ENCODE peak calls at places on chromosome 14, in four cellular contexts. One of them, this sample, is unnamed.

GRCh38 chr14:68794856-68795601 is 2.2 kb upstream of the ZFP36L1 start:
- DNase-seq in astrocyte of the spinal cord: peak
- DNase-seq in PC-3: peak
- DNase-seq in foreskin fibroblast: peak
- DNase-seq in this sample: peak

GRCh38 chr14:80714489-80714888 is 227.0 kb downstream of the CEP128 start:
- DNase-seq in astrocyte of the spinal cord: no peak
- DNase-seq in PC-3: no peak
- DNase-seq in foreskin fibroblast: no peak
- DNase-seq in this sample: no peak

GRCh38 chr14:103894034-103894722 is 34.1 kb upstream of the TDRD9 start:
- DNase-seq in astrocyte of the spinal cord: no peak
- DNase-seq in PC-3: no peak
- DNase-seq in foreskin fibroblast: no peak
- DNase-seq in this sample: no peak

GRCh38 chr14:45526715-45527549 is 273.9 kb upstream of the MIS18BP1 start:
- DNase-seq in astrocyte of the spinal cord: no peak
- DNase-seq in PC-3: peak
- DNase-seq in foreskin fibroblast: no peak
- DNase-seq in this sample: peak

GRCh38 chr14:33120341-33120740 is 181.7 kb downstream of the NPAS3 start:
- DNase-seq in astrocyte of the spinal cord: peak
- DNase-seq in PC-3: peak
- DNase-seq in foreskin fibroblast: peak
- DNase-seq in this sample: peak

GRCh38 chr14:26538176-26538575 is 59.7 kb downstream of the NOVA1 start:
- DNase-seq in astrocyte of the spinal cord: no peak
- DNase-seq in PC-3: no peak
- DNase-seq in foreskin fibroblast: no peak
- DNase-seq in this sample: no peak

GRCh38 chr14:96592591-96593388 is 90.6 kb downstream of the PAPOLA start:
- DNase-seq in astrocyte of the spinal cord: peak
- DNase-seq in PC-3: no peak
- DNase-seq in foreskin fibroblast: peak
- DNase-seq in this sample: peak

GRCh38 chr14:52015411-52016030 is 26.2 kb downstream of the RTRAF start:
- DNase-seq in astrocyte of the spinal cord: peak
- DNase-seq in PC-3: peak
- DNase-seq in foreskin fibroblast: peak
- DNase-seq in this sample: peak

GRCh38 chr14:77979666-77980351 is 179.9 kb downstream of the ADCK1 start:
- DNase-seq in astrocyte of the spinal cord: peak
- DNase-seq in PC-3: peak
- DNase-seq in foreskin fibroblast: no peak
- DNase-seq in this sample: peak
- TF ChIP-seq CTCF in astrocyte of the spinal cord: no peak
- TF ChIP-seq CTCF in PC-3: no peak
- TF ChIP-seq CTCF in foreskin fibroblast: no peak
- TF ChIP-seq CTCF in this sample: peak

GRCh38 chr14:21332950-21333349 is 50.9 kb downstream of the SUPT16H start:
- DNase-seq in astrocyte of the spinal cord: no peak
- DNase-seq in PC-3: no peak
- DNase-seq in foreskin fibroblast: no peak
- DNase-seq in this sample: no peak

GRCh38 chr14:21326972-21327371 is 47.1 kb downstream of the RPGRIP1 start:
- DNase-seq in astrocyte of the spinal cord: no peak
- DNase-seq in PC-3: no peak
- DNase-seq in foreskin fibroblast: peak
- DNase-seq in this sample: no peak
- TF ChIP-seq CTCF in astrocyte of the spinal cord: no peak
- TF ChIP-seq CTCF in PC-3: no peak
- TF ChIP-seq CTCF in foreskin fibroblast: no peak
- TF ChIP-seq CTCF in this sample: no peak

GRCh38 chr14:73761621-73762355 is 47.6 kb upstream of the PNMA1 start:
- DNase-seq in astrocyte of the spinal cord: no peak
- DNase-seq in PC-3: no peak
- DNase-seq in foreskin fibroblast: no peak
- DNase-seq in this sample: no peak

GRCh38 chr14:73760598-73761586 is 46.7 kb upstream of the PNMA1 start:
- DNase-seq in astrocyte of the spinal cord: no peak
- DNase-seq in PC-3: no peak
- DNase-seq in foreskin fibroblast: no peak
- DNase-seq in this sample: no peak

GRCh38 chr14:73758392-73759182 is 44.4 kb upstream of the PNMA1 start:
- DNase-seq in astrocyte of the spinal cord: peak
- DNase-seq in PC-3: peak
- DNase-seq in foreskin fibroblast: peak
- DNase-seq in this sample: peak

GRCh38 chr14:73759183-73759713 is 45.1 kb upstream of the PNMA1 start:
- DNase-seq in astrocyte of the spinal cord: peak
- DNase-seq in PC-3: peak
- DNase-seq in foreskin fibroblast: peak
- DNase-seq in this sample: peak

GRCh38 chr14:73759714-73760597 is 45.8 kb upstream of the PNMA1 start:
- DNase-seq in astrocyte of the spinal cord: peak
- DNase-seq in PC-3: peak
- DNase-seq in foreskin fibroblast: peak
- DNase-seq in this sample: peak
- TF ChIP-seq CTCF in astrocyte of the spinal cord: no peak
- TF ChIP-seq CTCF in PC-3: no peak
- TF ChIP-seq CTCF in foreskin fibroblast: no peak
- TF ChIP-seq CTCF in this sample: no peak

GRCh38 chr14:73468808-73469386 is 10.6 kb upstream of the NUMB start:
- DNase-seq in astrocyte of the spinal cord: no peak
- DNase-seq in PC-3: no peak
- DNase-seq in foreskin fibroblast: no peak
- DNase-seq in this sample: no peak

GRCh38 chr14:73463411-73463810 is 5.1 kb upstream of the NUMB start:
- DNase-seq in astrocyte of the spinal cord: peak
- DNase-seq in PC-3: peak
- DNase-seq in foreskin fibroblast: peak
- DNase-seq in this sample: peak

GRCh38 chr14:73467800-73468199 is 9.5 kb upstream of the NUMB start:
- DNase-seq in astrocyte of the spinal cord: no peak
- DNase-seq in PC-3: no peak
- DNase-seq in foreskin fibroblast: peak
- DNase-seq in this sample: no peak

GRCh38 chr14:73465833-73466532 is 7.6 kb upstream of the NUMB start:
- DNase-seq in astrocyte of the spinal cord: no peak
- DNase-seq in PC-3: peak
- DNase-seq in foreskin fibroblast: peak
- DNase-seq in this sample: no peak

DNA sequence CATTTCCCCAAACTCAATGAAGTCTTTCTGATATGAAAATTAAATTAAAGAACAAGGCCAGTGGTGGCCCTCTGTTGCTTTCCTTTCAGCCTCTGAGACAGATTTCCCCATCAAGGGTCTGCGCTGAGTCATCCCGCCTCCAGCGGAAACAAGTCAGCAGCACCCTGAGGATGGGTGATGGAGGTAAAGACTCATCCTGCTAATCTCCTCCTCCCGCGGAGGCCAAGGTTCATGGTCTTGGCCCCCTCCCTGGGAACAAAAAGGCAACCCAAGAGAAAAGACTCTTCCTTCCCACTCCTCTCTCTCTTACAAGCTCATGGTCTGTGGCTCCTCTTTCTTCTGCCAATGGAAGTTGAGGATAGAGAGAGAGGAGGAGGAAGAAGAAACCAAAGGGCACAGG is 9.0 kb upstream of the NUMB start:
- DNase-seq in astrocyte of the spinal cord: peak
- DNase-seq in PC-3: no peak
- DNase-seq in foreskin fibroblast: no peak
- DNase-seq in this sample: no peak
- TF ChIP-seq CTCF in astrocyte of the spinal cord: no peak
- TF ChIP-seq CTCF in PC-3: no peak
- TF ChIP-seq CTCF in foreskin fibroblast: no peak
- TF ChIP-seq CTCF in this sample: no peak

GRCh38 chr14:24238527-24239037 is 3.8 kb downstream of the TINF2 start:
- DNase-seq in astrocyte of the spinal cord: no peak
- DNase-seq in PC-3: no peak
- DNase-seq in foreskin fibroblast: no peak
- DNase-seq in this sample: no peak

GRCh38 chr14:24236689-24237462 is 4.1 kb downstream of the GMPR2 start:
- DNase-seq in astrocyte of the spinal cord: no peak
- DNase-seq in PC-3: no peak
- DNase-seq in foreskin fibroblast: no peak
- DNase-seq in this sample: no peak

GRCh38 chr14:24238123-24238522 is 4.3 kb downstream of the TINF2 start:
- DNase-seq in astrocyte of the spinal cord: no peak
- DNase-seq in PC-3: peak
- DNase-seq in foreskin fibroblast: peak
- DNase-seq in this sample: no peak

GRCh38 chr14:24235804-24236688 is 3.3 kb downstream of the GMPR2 start:
- DNase-seq in astrocyte of the spinal cord: no peak
- DNase-seq in PC-3: no peak
- DNase-seq in foreskin fibroblast: no peak
- DNase-seq in this sample: no peak

DNA sequence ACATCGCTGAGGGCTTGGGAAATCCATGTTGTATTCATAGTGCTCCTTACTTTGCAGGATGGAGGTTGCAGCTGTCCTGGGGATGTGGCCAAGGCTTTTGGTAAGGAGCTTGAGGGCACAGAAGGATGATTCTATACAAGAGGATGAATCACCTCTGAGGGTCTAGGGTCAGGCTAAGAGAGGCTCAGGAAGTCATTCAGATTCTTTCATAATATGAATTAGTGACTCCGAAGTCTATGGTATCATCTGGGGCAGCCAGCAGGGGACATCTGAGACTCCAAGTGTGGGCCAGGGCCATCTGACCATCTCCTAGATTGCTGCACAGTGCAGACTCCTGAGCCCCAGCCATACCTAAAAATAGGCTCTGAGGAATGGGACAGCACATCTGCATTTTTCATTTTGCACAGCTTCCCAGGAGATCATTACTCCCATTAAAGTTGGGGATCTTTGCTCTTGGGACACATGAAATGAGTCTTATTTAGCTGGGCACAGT is 4.8 kb downstream of the GMPR2 start:
- DNase-seq in astrocyte of the spinal cord: no peak
- DNase-seq in PC-3: no peak
- DNase-seq in foreskin fibroblast: peak
- DNase-seq in this sample: no peak
- TF ChIP-seq CTCF in astrocyte of the spinal cord: no peak
- TF ChIP-seq CTCF in PC-3: no peak
- TF ChIP-seq CTCF in foreskin fibroblast: no peak
- TF ChIP-seq CTCF in this sample: no peak

GRCh38 chr14:29926701-29927595 is 699 bp downstream of the PRKD1 start:
- DNase-seq in astrocyte of the spinal cord: peak
- DNase-seq in PC-3: peak
- DNase-seq in foreskin fibroblast: peak
- DNase-seq in this sample: peak
- TF ChIP-seq CTCF in astrocyte of the spinal cord: no peak
- TF ChIP-seq CTCF in PC-3: no peak
- TF ChIP-seq CTCF in foreskin fibroblast: peak
- TF ChIP-seq CTCF in this sample: no peak

DNA sequence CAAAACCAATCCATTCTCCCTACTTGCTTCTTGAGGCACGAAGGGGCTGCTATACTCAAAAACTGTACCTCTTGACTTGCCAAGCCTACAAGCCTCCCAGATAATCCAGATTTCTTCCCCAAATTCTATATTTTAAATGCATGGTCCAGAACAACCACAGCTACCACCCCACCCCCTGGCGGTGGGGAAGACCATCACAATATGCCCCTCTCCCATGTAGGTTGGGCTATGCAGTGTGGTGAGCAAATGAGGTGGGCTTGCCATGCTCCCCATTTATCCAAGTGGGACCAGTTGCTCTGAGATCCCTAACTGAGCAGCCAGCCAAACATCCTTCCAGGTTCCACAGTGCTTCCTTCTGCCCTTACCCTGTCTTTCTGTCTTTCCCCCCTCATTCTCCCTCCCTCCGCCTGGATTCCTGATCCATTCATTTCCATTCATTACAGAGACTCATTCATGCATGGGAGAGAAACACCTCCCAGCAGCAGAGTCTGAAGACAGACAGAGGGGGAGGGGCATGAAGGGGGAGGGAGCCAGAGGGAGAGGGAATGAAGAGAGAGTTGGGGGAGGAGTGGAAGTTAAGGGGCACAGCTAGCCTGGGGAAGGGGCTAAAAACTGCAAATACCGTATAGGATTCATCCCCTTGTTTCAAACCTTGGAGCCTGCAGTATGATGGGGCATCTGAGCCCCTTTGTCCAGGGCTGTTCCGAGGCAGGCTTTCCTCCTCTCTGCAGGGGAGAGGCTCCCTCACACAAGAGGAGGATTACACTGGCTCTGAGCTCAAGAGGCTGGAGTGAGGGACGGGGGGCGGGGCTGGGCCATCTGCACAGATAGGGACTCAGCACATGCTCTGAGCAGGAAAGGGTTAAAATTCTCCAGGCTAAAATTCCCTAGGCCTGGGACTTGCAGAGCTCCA is 4.4 kb downstream of the ZNF219 start:
- DNase-seq in astrocyte of the spinal cord: no peak
- DNase-seq in PC-3: no peak
- DNase-seq in foreskin fibroblast: no peak
- DNase-seq in this sample: peak
- TF ChIP-seq CTCF in astrocyte of the spinal cord: peak
- TF ChIP-seq CTCF in PC-3: no peak
- TF ChIP-seq CTCF in foreskin fibroblast: peak
- TF ChIP-seq CTCF in this sample: peak

GRCh38 chr14:77151245-77151644 is 9.7 kb upstream of the ZDHHC22 start:
- DNase-seq in astrocyte of the spinal cord: no peak
- DNase-seq in PC-3: peak
- DNase-seq in foreskin fibroblast: peak
- DNase-seq in this sample: peak
- TF ChIP-seq CTCF in astrocyte of the spinal cord: peak
- TF ChIP-seq CTCF in PC-3: peak
- TF ChIP-seq CTCF in foreskin fibroblast: peak
- TF ChIP-seq CTCF in this sample: peak